ENCODE peak calls at places on chromosomes 7 and 10, in eight cellular contexts. D is glutamatergic neuron; B is mucosa of gallbladder; O is heart right ventricle; G is activated T-helper 9 cell treated with anti-CD3 and anti-CD28 coated beads, Interleukin-2, amount 50 U/mL, for 16 hours; P is stimulated activated CD4-positive, alpha-beta T cell treated with anti-CD3 and anti-CD28 coated beads, Interleukin-1b, Interleukin-23, amount 100 ng/mL, for 24 hours; W is Kasumi-1; C is stimulated activated CD8-positive, alpha-beta memory T cell treated with anti-CD3 and anti-CD28 coated beads, Interleukin-7, amount 100 ng/mL, for 48 hours. U is an unnamed sample.

GRCh38 chr7:36021367-36021766 is 131.7 kb upstream of the EEPD1 start:
- DNase-seq in D (no peak), B (no peak), O (no peak), G (no peak), P (no peak), W (no peak), C (no peak), U (no peak)

GRCh38 chr10:45421231-45422097 is 47.4 kb downstream of the ALOX5 start:
- DNase-seq in D (no peak), B (no peak), O (no peak), G (no peak), P (no peak), W (peak), C (peak), U (peak)

GRCh38 chr7:143214789-143215679 is 6.8 kb upstream of the TAS2R40 start:
- DNase-seq in D (peak), B (peak), O (peak), G (peak), P (peak), W (peak), C (no peak), U (peak)

GRCh38 chr10:12791728-12792127 is 209.8 kb downstream of the CCDC3 start:
- DNase-seq in D (no peak), B (no peak), O (no peak), G (no peak), P (no peak), W (no peak), C (no peak), U (no peak)

GRCh38 chr10:127910464-127910770 is 3.5 kb downstream of the PTPRE start:
- DNase-seq in D (no peak), B (no peak), O (no peak), G (no peak), P (no peak), W (no peak), C (no peak), U (no peak)

GRCh38 chr10:10798543-10799192 is 219.0 kb upstream of the CELF2 start:
- DNase-seq in D (no peak), B (no peak), O (no peak), G (no peak), P (no peak), W (no peak), C (no peak), U (no peak)

GRCh38 chr10:109105725-109106124 is 817.6 kb downstream of the XPNPEP1 start:
- DNase-seq in D (no peak), B (no peak), O (no peak), G (no peak), P (no peak), W (no peak), C (no peak), U (no peak)

GRCh38 chr7:76318488-76319353 is 16.2 kb downstream of the HSPB1 start:
- DNase-seq in D (peak), B (peak), O (peak), G (peak), P (peak), W (peak), C (peak), U (peak)

GRCh38 chr7:147245274-147245673 is 1128.7 kb downstream of the CNTNAP2 start:
- DNase-seq in D (peak), B (peak), O (peak), G (no peak), P (no peak), W (peak), C (no peak), U (peak)

GRCh38 chr7:55092186-55092976 is 73.6 kb downstream of the EGFR start:
- DNase-seq in D (no peak), B (no peak), O (no peak), G (no peak), P (no peak), W (no peak), C (no peak), U (no peak)

GRCh38 chr7:151379534-151380198 is 30.2 kb downstream of the WDR86 start:
- DNase-seq in D (no peak), B (no peak), O (no peak), G (no peak), P (no peak), W (no peak), C (no peak), U (no peak)

GRCh38 chr7:15370441-15370840 is 191.4 kb downstream of the AGMO start:
- DNase-seq in D (no peak), B (no peak), O (no peak), G (no peak), P (no peak), W (no peak), C (no peak), U (no peak)

GRCh38 chr7:157529768-157530560 is 193.2 kb downstream of the DNAJB6 start:
- DNase-seq in D (no peak), B (no peak), O (no peak), G (no peak), P (no peak), W (no peak), C (no peak), U (no peak)

GRCh38 chr10:13873201-13873600 is 286.4 kb downstream of the PRPF18 start:
- DNase-seq in D (no peak), B (no peak), O (no peak), G (no peak), P (no peak), W (peak), C (no peak), U (no peak)

GRCh38 chr10:92790449-92790848 is 57.9 kb upstream of the EXOC6 start:
- DNase-seq in D (no peak), B (no peak), O (no peak), G (no peak), P (no peak), W (peak), C (no peak), U (no peak)

GRCh38 chr10:99524736-99525380 is 7.9 kb upstream of the NKX2-3 start:
- DNase-seq in D (no peak), B (no peak), O (no peak), G (no peak), P (no peak), W (no peak), C (no peak), U (no peak)

GRCh38 chr7:71348751-71349415 is 216.9 kb downstream of the GALNT17 start:
- DNase-seq in D (no peak), B (peak), O (no peak), G (no peak), P (no peak), W (no peak), C (no peak), U (no peak)

GRCh38 chr10:80204193-80204714 is 1.1 kb downstream of the ANXA11 start:
- DNase-seq in D (no peak), B (no peak), O (no peak), G (no peak), P (no peak), W (no peak), C (no peak), U (peak)

GRCh38 chr10:80464557-80465466 is 10.7 kb downstream of the TSPAN14 start:
- DNase-seq in D (no peak), B (no peak), O (peak), G (no peak), P (no peak), W (no peak), C (no peak), U (no peak)

GRCh38 chr7:42407828-42408227 is 170.8 kb upstream of the GLI3 start:
- DNase-seq in D (no peak), B (no peak), O (no peak), G (no peak), P (no peak), W (no peak), C (no peak), U (no peak)

GRCh38 chr10:14162626-14163344 is 167.9 kb downstream of the FRMD4A start:
- DNase-seq in D (no peak), B (no peak), O (no peak), G (no peak), P (no peak), W (no peak), C (no peak), U (no peak)

GRCh38 chr10:114359041-114359952 is 45.0 kb downstream of the AFAP1L2 start:
- DNase-seq in D (no peak), B (no peak), O (no peak), G (no peak), P (no peak), W (no peak), C (no peak), U (no peak)

GRCh38 chr10:4543943-4544540 is 282.0 kb upstream of the AKR1E2 start:
- DNase-seq in D (no peak), B (no peak), O (no peak), G (no peak), P (no peak), W (no peak), C (no peak), U (no peak)

GRCh38 chr7:96819111-96819700 is 109.6 kb upstream of the SEM1 start:
- DNase-seq in D (no peak), B (no peak), O (no peak), G (no peak), P (no peak), W (no peak), C (no peak), U (no peak)

GRCh38 chr10:51832652-51833383 is 133.4 kb upstream of the CSTF2T start:
- DNase-seq in D (no peak), B (no peak), O (no peak), G (peak), P (no peak), W (no peak), C (no peak), U (no peak)

GRCh38 chr10:99497343-99498025 is 35.3 kb upstream of the NKX2-3 start:
- DNase-seq in D (no peak), B (no peak), O (no peak), G (no peak), P (no peak), W (no peak), C (no peak), U (no peak)

GRCh38 chr10:48364659-48365405 is 58.4 kb downstream of the MAPK8 start:
- DNase-seq in D (no peak), B (no peak), O (peak), G (no peak), P (no peak), W (peak), C (no peak), U (no peak)

GRCh38 chr10:86914734-86915133 is 42.7 kb downstream of the MMRN2 start:
- DNase-seq in D (no peak), B (no peak), O (no peak), G (no peak), P (no peak), W (no peak), C (no peak), U (no peak)

GRCh38 chr10:125201108-125201524 is 40.8 kb upstream of the CTBP2 start:
- DNase-seq in D (no peak), B (no peak), O (no peak), G (no peak), P (no peak), W (no peak), C (no peak), U (no peak)

GRCh38 chr10:70786799-70787415 is 1.7 kb upstream of the TBATA start:
- DNase-seq in D (no peak), B (no peak), O (no peak), G (no peak), P (peak), W (no peak), C (no peak), U (no peak)

GRCh38 chr7:85554294-85554877 is 367.5 kb upstream of the SEMA3D start:
- DNase-seq in D (no peak), B (peak), O (peak), G (no peak), P (no peak), W (peak), C (no peak), U (peak)

GRCh38 chr10:73650537-73651331 is 5.1 kb downstream of the SYNPO2L start:
- DNase-seq in D (no peak), B (no peak), O (peak), G (no peak), P (no peak), W (no peak), C (no peak), U (no peak)

GRCh38 chr7:99188221-99188620 is 19.7 kb downstream of the KPNA7 start:
- DNase-seq in D (no peak), B (no peak), O (no peak), G (no peak), P (no peak), W (no peak), C (no peak), U (no peak)

GRCh38 chr10:97701438-97702064 is 12.0 kb upstream of the MARVELD1 start:
- DNase-seq in D (peak), B (peak), O (peak), G (no peak), P (peak), W (peak), C (no peak), U (peak)

GRCh38 chr7:7641129-7641663 is 644 bp downstream of the UMAD1 start:
- DNase-seq in D (no peak), B (no peak), O (peak), G (no peak), P (no peak), W (peak), C (no peak), U (no peak)

GRCh38 chr10:52318822-52319464 is 4.9 kb downstream of the DKK1 start:
- DNase-seq in D (no peak), B (no peak), O (no peak), G (no peak), P (no peak), W (no peak), C (no peak), U (no peak)

GRCh38 chr10:103254538-103255325 is 9.0 kb downstream of the RPEL1 start:
- DNase-seq in D (no peak), B (no peak), O (no peak), G (no peak), P (no peak), W (no peak), C (no peak), U (no peak)

GRCh38 chr7:95509199-95509598 is 23.5 kb downstream of the ASB4 start:
- DNase-seq in D (peak), B (no peak), O (no peak), G (no peak), P (no peak), W (no peak), C (no peak), U (no peak)

U was measured in KG1.